ENCODE peak calls at places on chromosomes 3 and 15, in seven cellular contexts. B is WERI-Rb-1, A is endothelial cell, O is prostate gland, R is HCT116, L is HFFc6, T is cardiac fibroblast. U is an unnamed sample.

GRCh38 chr15:64630403-64631107 is 144.8 kb downstream of the RBPMS2 start:
- DNase-seq in B (no peak), A (no peak), O (no peak), R (no peak), L (no peak), T (peak; percentile 41), U (no peak)

GRCh38 chr3:187986514-187986934 is 167.4 kb upstream of the LPP start:
- DNase-seq in B (no peak), A (no peak), O (no peak), R (peak; percentile 19), L (peak; percentile 94), T (peak; percentile 69), U (peak; percentile 64)

GRCh38 chr3:21830541-21830940 is 79.5 kb upstream of the ZNF385D start:
- DNase-seq in B (no peak), A (no peak), O (no peak), R (no peak), L (no peak), T (no peak), U (no peak)

GRCh38 chr3:39750677-39751076 is 58.7 kb upstream of the MYRIP start:
- DNase-seq in B (no peak), A (no peak), O (no peak), R (no peak), L (no peak), T (no peak), U (no peak)

GRCh38 chr15:64851503-64851840 is 9.8 kb downstream of the PLEKHO2 start:
- DNase-seq in B (no peak), A (no peak), O (no peak), R (no peak), L (peak; percentile 79), T (peak; percentile 94), U (no peak)

GRCh38 chr3:151800449-151800848 is 13.5 kb upstream of the AADAC start:
- DNase-seq in B (no peak), A (no peak), O (no peak), R (no peak), L (no peak), T (peak; percentile 11), U (no peak)

GRCh38 chr3:42735021-42735420 is 32.4 kb upstream of the HHATL start:
- DNase-seq in B (no peak), A (no peak), O (no peak), R (no peak), L (no peak), T (no peak), U (no peak)

GRCh38 chr15:66164788-66165187 is 88.8 kb downstream of the MEGF11 start:
- DNase-seq in B (peak; percentile 36), A (no peak), O (no peak), R (no peak), L (no peak), T (no peak), U (no peak)

GRCh38 chr15:68126415-68126814 is 72.3 kb downstream of the PIAS1 start:
- DNase-seq in B (no peak), A (no peak), O (no peak), R (no peak), L (no peak), T (peak; percentile 29), U (no peak)

GRCh38 chr15:70056091-70056680 is 41.5 kb downstream of the TLE3 start:
- DNase-seq in B (peak; percentile 5), A (no peak), O (no peak), R (no peak), L (no peak), T (no peak), U (no peak)

GRCh38 chr3:150384517-150385212 is 23.4 kb upstream of the TSC22D2 start:
- DNase-seq in B (no peak), A (peak; percentile 32), O (no peak), R (no peak), L (no peak), T (peak; percentile 26), U (peak; percentile 81)

GRCh38 chr15:45023659-45024320 is 795 bp downstream of the SORD start:
- DNase-seq in B (no peak), A (no peak), O (no peak), R (no peak), L (no peak), T (peak; percentile 18), U (no peak)

GRCh38 chr3:119541547-119541946 is 17.9 kb downstream of the CD80 start:
- DNase-seq in B (no peak), A (no peak), O (no peak), R (no peak), L (no peak), T (no peak), U (peak; percentile 40)

GRCh38 chr3:69786854-69787253 is 47.6 kb downstream of the MITF start:
- DNase-seq in B (no peak), A (no peak), O (no peak), R (no peak), L (no peak), T (peak; percentile 7), U (no peak)

GRCh38 chr3:155233213-155233612 is 60.3 kb downstream of the STRIT1 start:
- DNase-seq in B (no peak), A (no peak), O (peak; percentile 98), R (no peak), L (peak; percentile 88), T (peak; percentile 85), U (no peak)

GRCh38 chr15:99504071-99504822 is 61.5 kb upstream of the MEF2A start:
- DNase-seq in B (no peak), A (no peak), O (peak; percentile 1), R (no peak), L (no peak), T (no peak), U (peak; percentile 54)

GRCh38 chr15:92091155-92091734 is 237.7 kb downstream of the SLCO3A1 start:
- DNase-seq in B (peak; percentile 80), A (peak; percentile 83), O (peak; percentile 50), R (peak; percentile 15), L (no peak), T (peak; percentile 38), U (peak; percentile 44)

DNA sequence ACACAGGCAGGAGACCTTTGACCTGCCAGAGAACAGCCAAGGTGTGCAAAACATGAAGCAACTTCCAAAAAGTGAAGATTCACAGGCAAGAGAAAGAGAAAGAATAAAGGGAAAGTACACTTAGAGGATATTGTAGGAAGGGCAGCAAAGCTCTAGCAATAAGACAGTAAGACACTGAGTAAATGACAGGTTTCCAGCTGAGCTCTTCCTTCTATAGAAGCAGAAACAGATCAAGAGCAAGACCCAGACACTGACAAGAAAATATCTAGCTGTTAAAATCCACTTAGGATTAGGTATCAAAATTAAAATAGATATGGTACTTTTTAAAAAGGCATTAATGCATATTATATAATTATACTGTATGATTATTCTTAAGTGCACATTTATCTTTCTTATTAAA is 333.4 kb downstream of the RAP2B start:
- DNase-seq in B (no peak), A (no peak), O (no peak), R (no peak), L (no peak), T (no peak), U (no peak)
- TF ChIP-seq CTCF in B (no peak), A (no peak), O (no peak), R (no peak), L (no peak), T (no peak), U (no peak)

DNA sequence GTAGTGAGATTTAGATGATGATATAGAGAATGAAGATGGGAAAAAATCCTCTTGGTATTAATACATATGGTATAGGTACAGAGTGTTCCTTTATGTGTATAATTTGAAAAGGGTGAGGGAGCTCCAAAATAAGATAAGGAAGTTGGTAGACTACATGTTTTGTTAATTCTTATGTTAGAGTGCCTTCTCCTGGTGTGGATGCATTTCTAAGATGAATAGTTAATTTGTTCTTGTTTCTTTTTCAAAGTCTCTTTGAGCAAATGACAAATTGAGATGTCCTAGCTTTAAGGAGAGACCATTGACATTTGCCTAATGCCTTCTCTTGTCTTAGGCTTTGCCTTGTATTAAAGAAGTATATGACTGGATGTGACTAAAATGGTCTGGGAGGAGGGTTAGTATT is 34.1 kb downstream of the AKAP13 start:
- DNase-seq in B (no peak), A (no peak), O (no peak), R (no peak), L (no peak), T (peak; percentile 63), U (no peak)
- TF ChIP-seq CTCF in B (no peak), A (no peak), O (no peak), R (peak; percentile 39), L (peak; percentile 46), T (peak; percentile 7), U (peak; percentile 41)

GRCh38 chr3:129629011-129629410 is 22.5 kb upstream of the PLXND1 start:
- DNase-seq in B (no peak), A (no peak), O (no peak), R (no peak), L (no peak), T (no peak), U (no peak)

GRCh38 chr3:129626744-129627349 is 20.4 kb upstream of the PLXND1 start:
- DNase-seq in B (peak; percentile 84), A (peak; percentile 90), O (peak; percentile 72), R (peak; percentile 78), L (peak; percentile 73), T (peak; percentile 92), U (peak; percentile 86)

GRCh38 chr3:129625071-129625874 is 18.8 kb upstream of the PLXND1 start:
- DNase-seq in B (peak; percentile 43), A (no peak), O (no peak), R (no peak), L (no peak), T (no peak), U (no peak)

GRCh38 chr3:129627350-129628168 is 21.1 kb upstream of the PLXND1 start:
- DNase-seq in B (peak; percentile 76), A (peak; percentile 74), O (peak; percentile 55), R (peak; percentile 61), L (peak; percentile 83), T (peak; percentile 89), U (peak; percentile 84)

DNA sequence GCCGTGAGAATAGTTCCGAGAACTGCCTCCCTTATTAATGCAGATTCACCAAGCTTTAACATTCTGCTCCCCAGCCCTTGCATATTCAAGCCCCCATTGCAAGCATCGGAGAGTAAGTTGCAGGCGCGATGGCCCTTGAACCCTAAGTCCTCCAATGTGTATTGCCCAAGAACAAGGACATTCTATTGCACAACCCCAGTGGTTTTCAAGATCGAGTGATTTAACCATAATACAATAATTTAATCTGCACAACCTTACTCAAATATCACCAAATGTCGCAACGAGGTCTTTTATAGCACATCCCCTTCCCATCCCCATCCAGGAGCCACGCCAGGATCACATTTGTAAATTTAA is 21.7 kb upstream of the PLXND1 start:
- DNase-seq in B (no peak), A (no peak), O (no peak), R (no peak), L (no peak), T (no peak), U (no peak)
- TF ChIP-seq CTCF in B (no peak), A (peak; percentile 13), O (no peak), R (no peak), L (peak; percentile 31), T (no peak), U (no peak)

DNA sequence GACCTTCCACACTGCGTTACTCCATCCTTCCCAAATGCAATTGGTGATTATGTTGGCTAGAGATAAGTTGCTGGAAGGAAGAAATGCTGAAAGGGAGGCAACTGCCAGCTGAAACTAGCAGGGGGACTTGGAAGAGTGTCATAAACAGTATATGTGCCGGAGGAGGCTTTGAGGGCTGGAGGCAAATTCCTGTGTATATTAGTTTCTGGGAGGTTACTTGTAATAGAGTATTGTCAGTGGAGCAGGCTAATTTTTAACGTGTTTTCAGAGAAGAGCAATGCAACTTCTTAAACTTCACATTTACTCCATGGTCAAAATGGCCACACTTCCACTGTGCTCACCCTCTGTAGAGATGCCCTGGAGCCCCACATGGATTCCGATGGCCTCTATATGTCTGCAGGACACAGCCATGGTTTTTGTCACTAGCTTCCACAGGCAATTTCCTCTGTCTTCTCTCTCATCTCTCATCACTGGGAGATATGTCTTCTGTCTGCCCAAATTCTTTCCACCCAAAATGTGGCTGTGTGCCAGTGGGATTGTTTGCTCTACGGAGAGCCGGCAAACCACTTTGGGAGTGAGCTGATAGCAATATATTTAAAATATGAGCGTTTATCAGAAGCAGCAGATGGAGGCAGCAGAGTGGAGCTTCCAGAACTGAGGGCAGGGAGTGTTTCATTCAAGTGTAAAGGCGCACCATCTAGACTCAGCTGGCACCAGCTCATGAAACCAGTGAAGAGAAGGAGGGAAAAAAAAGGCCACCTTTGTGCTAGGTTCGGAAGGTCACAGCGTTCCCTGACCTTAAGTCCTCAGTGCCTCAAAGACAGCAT is 13.4 kb upstream of the CD47 start:
- DNase-seq in B (no peak), A (no peak), O (no peak), R (no peak), L (no peak), T (peak; percentile 66), U (no peak)
- TF ChIP-seq CTCF in B (no peak), A (no peak), O (no peak), R (no peak), L (no peak), T (no peak), U (no peak)